ENCODE peak calls at places on chromosome 12, in five cellular contexts. One of them, this sample, is unnamed. For H3K9me3, the result is how much of the 10 kb centered on the place peaks cover.

GRCh38 chr12:50074936-50075807 is 10.0 kb upstream of the SMARCD1 start:
- DNase-seq in effector memory CD4-positive, alpha-beta T cell: peak
- DNase-seq in AG04450: no peak
- DNase-seq in adrenal gland: peak
- DNase-seq in SJCRH30: peak
- DNase-seq in this sample: peak

GRCh38 chr12:54200412-54200811 is 11.6 kb upstream of the SMUG1 start:
- DNase-seq in SJCRH30: no peak
- DNase-seq in adrenal gland: no peak
- DNase-seq in AG04450: no peak
- DNase-seq in effector memory CD4-positive, alpha-beta T cell: no peak
- DNase-seq in this sample: no peak

GRCh38 chr12:1873531-1874149 is 44.8 kb downstream of the CACNA2D4 start:
- DNase-seq in effector memory CD4-positive, alpha-beta T cell: no peak
- DNase-seq in adrenal gland: no peak
- DNase-seq in AG04450: no peak
- DNase-seq in SJCRH30: no peak
- DNase-seq in this sample: no peak

GRCh38 chr12:8088574-8088973 is 6.5 kb downstream of the NECAP1 start:
- DNase-seq in effector memory CD4-positive, alpha-beta T cell: peak
- DNase-seq in SJCRH30: no peak
- DNase-seq in adrenal gland: no peak
- DNase-seq in AG04450: no peak
- DNase-seq in this sample: no peak

GRCh38 chr12:52260351-52261210 is 13.9 kb upstream of the KRT86 start:
- DNase-seq in adrenal gland: no peak
- DNase-seq in effector memory CD4-positive, alpha-beta T cell: no peak
- DNase-seq in SJCRH30: peak
- DNase-seq in AG04450: peak
- DNase-seq in this sample: no peak

GRCh38 chr12:113277511-113277910 is 56.2 kb downstream of the TPCN1 start:
- DNase-seq in AG04450: no peak
- DNase-seq in effector memory CD4-positive, alpha-beta T cell: no peak
- DNase-seq in SJCRH30: no peak
- DNase-seq in adrenal gland: no peak
- DNase-seq in this sample: no peak

GRCh38 chr12:43882578-43883178 is 46.8 kb downstream of the TMEM117 start:
- DNase-seq in SJCRH30: peak
- DNase-seq in adrenal gland: no peak
- DNase-seq in effector memory CD4-positive, alpha-beta T cell: peak
- DNase-seq in AG04450: peak
- DNase-seq in this sample: no peak

GRCh38 chr12:122976648-122976975 is 1.6 kb downstream of the OGFOD2 start:
- DNase-seq in SJCRH30: no peak
- DNase-seq in effector memory CD4-positive, alpha-beta T cell: no peak
- DNase-seq in AG04450: no peak
- DNase-seq in adrenal gland: peak
- DNase-seq in this sample: no peak

GRCh38 chr12:25384954-25385216 is 134.2 kb upstream of the KRAS start:
- DNase-seq in effector memory CD4-positive, alpha-beta T cell: no peak
- DNase-seq in adrenal gland: no peak
- DNase-seq in SJCRH30: no peak
- DNase-seq in AG04450: no peak
- DNase-seq in this sample: no peak

GRCh38 chr12:51970904-51971646 is 19.6 kb downstream of the ACVR1B start:
- DNase-seq in adrenal gland: no peak
- DNase-seq in effector memory CD4-positive, alpha-beta T cell: peak
- DNase-seq in SJCRH30: no peak
- DNase-seq in AG04450: no peak
- DNase-seq in this sample: peak

GRCh38 chr12:58359084-58359483 is 417.7 kb downstream of the ATP23 start:
- DNase-seq in adrenal gland: no peak
- DNase-seq in AG04450: no peak
- DNase-seq in effector memory CD4-positive, alpha-beta T cell: no peak
- DNase-seq in SJCRH30: no peak
- DNase-seq in this sample: no peak

GRCh38 chr12:124617615-124618014 is 50.2 kb upstream of the NCOR2 start:
- DNase-seq in adrenal gland: peak
- DNase-seq in SJCRH30: no peak
- DNase-seq in AG04450: no peak
- DNase-seq in effector memory CD4-positive, alpha-beta T cell: no peak
- DNase-seq in this sample: no peak

GRCh38 chr12:114213055-114213561 is 192.8 kb downstream of the TBX5 start:
- DNase-seq in effector memory CD4-positive, alpha-beta T cell: no peak
- DNase-seq in AG04450: no peak
- DNase-seq in SJCRH30: no peak
- DNase-seq in adrenal gland: no peak
- DNase-seq in this sample: no peak

GRCh38 chr12:117980621-117981020 is 11.8 kb upstream of the KSR2 start:
- DNase-seq in SJCRH30: no peak
- DNase-seq in AG04450: no peak
- DNase-seq in effector memory CD4-positive, alpha-beta T cell: no peak
- DNase-seq in adrenal gland: no peak
- DNase-seq in this sample: no peak

GRCh38 chr12:125890983-125891382 is 825.7 kb downstream of the AACS start:
- DNase-seq in SJCRH30: peak
- DNase-seq in effector memory CD4-positive, alpha-beta T cell: no peak
- DNase-seq in adrenal gland: no peak
- DNase-seq in AG04450: no peak
- DNase-seq in this sample: no peak

GRCh38 chr12:131618303-131618658 is 92.6 kb upstream of the SFSWAP start:
- DNase-seq in AG04450: no peak
- DNase-seq in SJCRH30: no peak
- DNase-seq in effector memory CD4-positive, alpha-beta T cell: no peak
- DNase-seq in adrenal gland: no peak
- DNase-seq in this sample: no peak

GRCh38 chr12:52044284-52044983 is 6.8 kb upstream of the NR4A1 start:
- DNase-seq in adrenal gland: peak
- DNase-seq in effector memory CD4-positive, alpha-beta T cell: no peak
- DNase-seq in AG04450: no peak
- DNase-seq in SJCRH30: no peak
- DNase-seq in this sample: no peak

GRCh38 chr12:1099158-1099557 is 108.1 kb downstream of the ERC1 start:
- DNase-seq in effector memory CD4-positive, alpha-beta T cell: no peak
- DNase-seq in AG04450: no peak
- DNase-seq in adrenal gland: no peak
- DNase-seq in SJCRH30: no peak
- DNase-seq in this sample: no peak

GRCh38 chr12:133124674-133125073 is 5.4 kb downstream of the ZNF891 start:
- DNase-seq in AG04450: no peak
- DNase-seq in SJCRH30: no peak
- DNase-seq in adrenal gland: no peak
- DNase-seq in effector memory CD4-positive, alpha-beta T cell: no peak
- DNase-seq in this sample: no peak

DNA sequence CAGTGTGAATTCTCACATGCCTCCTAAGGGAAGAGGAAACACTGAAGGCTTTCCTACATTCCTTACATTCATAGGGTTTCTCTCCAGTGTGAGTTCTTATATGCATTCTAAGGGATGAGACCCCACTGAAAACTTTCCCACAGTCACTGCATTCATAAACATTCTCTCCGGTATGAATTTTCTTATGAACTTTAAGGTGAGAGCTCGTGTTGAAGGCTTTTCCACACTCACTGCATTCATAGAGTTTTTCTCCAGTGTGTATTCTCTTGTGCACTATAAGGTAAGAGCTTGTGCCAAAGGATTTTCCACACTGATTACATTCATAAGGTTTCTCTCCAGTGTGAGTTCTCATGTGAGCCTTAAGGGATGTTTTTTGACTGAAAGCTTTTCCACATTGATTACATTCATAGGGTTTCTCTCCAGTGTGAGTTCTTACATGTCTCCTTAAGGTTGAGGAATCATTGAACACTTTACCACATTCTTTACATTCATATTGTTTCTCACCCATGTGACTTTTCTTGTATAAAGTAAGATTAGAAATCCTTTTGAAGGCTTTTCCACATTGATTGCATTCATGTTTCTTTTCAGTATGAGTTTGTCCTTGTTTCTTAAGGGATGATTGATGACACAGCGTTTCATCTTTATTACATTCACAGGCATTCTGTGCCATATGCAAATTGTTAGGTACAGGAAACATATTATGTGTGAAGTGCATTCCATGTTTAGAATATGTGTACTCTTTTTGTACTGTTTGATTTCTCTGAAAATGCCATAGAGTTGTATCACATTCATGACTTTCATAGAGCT is 9.5 kb downstream of the ZNF891 start:
- DNase-seq in effector memory CD4-positive, alpha-beta T cell: no peak
- DNase-seq in AG04450: no peak
- DNase-seq in adrenal gland: no peak
- DNase-seq in SJCRH30: no peak
- DNase-seq in this sample: no peak
- H3K9me3 ChIP-seq in effector memory CD4-positive, alpha-beta T cell: half or more
- H3K9me3 ChIP-seq in AG04450: under half
- H3K9me3 ChIP-seq in adrenal gland: half or more
- H3K9me3 ChIP-seq in SJCRH30: half or more
- H3K9me3 ChIP-seq in this sample: half or more

GRCh38 chr12:4448943-4449861 is 3.6 kb upstream of the FGF6 start:
- DNase-seq in AG04450: no peak
- DNase-seq in adrenal gland: no peak
- DNase-seq in effector memory CD4-positive, alpha-beta T cell: no peak
- DNase-seq in SJCRH30: no peak
- DNase-seq in this sample: no peak

GRCh38 chr12:4448376-4448775 is 2.8 kb upstream of the FGF6 start:
- DNase-seq in effector memory CD4-positive, alpha-beta T cell: no peak
- DNase-seq in adrenal gland: no peak
- DNase-seq in SJCRH30: no peak
- DNase-seq in AG04450: no peak
- DNase-seq in this sample: no peak

GRCh38 chr12:4451694-4452093 is 6.1 kb upstream of the FGF6 start:
- DNase-seq in AG04450: no peak
- DNase-seq in adrenal gland: no peak
- DNase-seq in SJCRH30: no peak
- DNase-seq in effector memory CD4-positive, alpha-beta T cell: no peak
- DNase-seq in this sample: no peak

GRCh38 chr12:4450551-4451112 is 5.0 kb upstream of the FGF6 start:
- DNase-seq in AG04450: no peak
- DNase-seq in SJCRH30: peak
- DNase-seq in effector memory CD4-positive, alpha-beta T cell: no peak
- DNase-seq in adrenal gland: no peak
- DNase-seq in this sample: no peak

DNA sequence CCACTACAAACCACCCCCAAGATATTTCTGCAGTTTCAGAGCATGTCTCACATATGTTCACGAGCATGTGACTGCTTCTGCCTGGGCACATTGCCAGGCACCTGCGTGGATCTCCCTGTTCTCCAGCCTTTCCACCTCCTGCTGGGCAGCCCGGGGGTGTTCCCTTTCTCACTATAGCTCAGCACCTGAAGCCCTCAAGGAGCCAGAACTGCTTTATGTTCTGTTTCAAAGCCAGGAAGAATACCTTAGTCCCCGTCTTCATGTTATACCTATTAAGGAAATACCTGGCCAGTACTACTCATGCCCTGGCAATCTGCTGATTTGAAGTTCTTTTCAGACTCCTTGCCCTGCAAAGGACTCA is 4.2 kb upstream of the FGF6 start:
- DNase-seq in SJCRH30: peak
- DNase-seq in effector memory CD4-positive, alpha-beta T cell: no peak
- DNase-seq in AG04450: no peak
- DNase-seq in adrenal gland: no peak
- DNase-seq in this sample: no peak
- H3K9me3 ChIP-seq in SJCRH30: under half
- H3K9me3 ChIP-seq in effector memory CD4-positive, alpha-beta T cell: under half
- H3K9me3 ChIP-seq in AG04450: under half
- H3K9me3 ChIP-seq in adrenal gland: under half
- H3K9me3 ChIP-seq in this sample: under half

DNA sequence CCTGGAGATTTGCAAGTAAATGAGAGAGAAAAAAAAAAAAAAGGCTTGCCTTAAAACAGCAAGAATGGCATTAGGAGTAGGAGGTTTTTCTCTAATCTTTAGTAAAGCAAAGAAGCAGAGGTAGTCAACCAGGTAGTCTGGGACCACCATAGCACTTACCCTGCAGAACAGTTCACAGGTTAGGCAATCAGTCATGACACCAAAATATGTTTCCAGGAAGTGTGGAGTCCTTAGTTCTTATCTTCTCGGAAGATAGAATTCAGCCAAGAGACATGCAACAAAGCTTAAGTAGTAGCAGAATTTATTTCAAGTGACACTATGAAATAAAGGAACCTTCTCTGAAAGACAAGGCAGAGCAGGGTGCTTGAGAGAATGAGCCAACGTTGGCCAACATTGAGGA is 295.8 kb downstream of the IPO8 start:
- DNase-seq in effector memory CD4-positive, alpha-beta T cell: no peak
- DNase-seq in SJCRH30: no peak
- DNase-seq in adrenal gland: no peak
- DNase-seq in AG04450: no peak
- DNase-seq in this sample: no peak
- H3K9me3 ChIP-seq in effector memory CD4-positive, alpha-beta T cell: under half
- H3K9me3 ChIP-seq in SJCRH30: under half
- H3K9me3 ChIP-seq in adrenal gland: under half
- H3K9me3 ChIP-seq in AG04450: under half
- H3K9me3 ChIP-seq in this sample: under half

GRCh38 chr12:93875157-93875556 is 198.0 kb downstream of the CRADD start:
- DNase-seq in adrenal gland: no peak
- DNase-seq in SJCRH30: no peak
- DNase-seq in AG04450: no peak
- DNase-seq in effector memory CD4-positive, alpha-beta T cell: no peak
- DNase-seq in this sample: no peak

GRCh38 chr12:93868771-93869170 is 191.6 kb downstream of the CRADD start:
- DNase-seq in adrenal gland: no peak
- DNase-seq in AG04450: no peak
- DNase-seq in SJCRH30: no peak
- DNase-seq in effector memory CD4-positive, alpha-beta T cell: no peak
- DNase-seq in this sample: no peak

GRCh38 chr12:93873561-93873960 is 196.4 kb downstream of the CRADD start:
- DNase-seq in SJCRH30: no peak
- DNase-seq in adrenal gland: no peak
- DNase-seq in effector memory CD4-positive, alpha-beta T cell: no peak
- DNase-seq in AG04450: no peak
- DNase-seq in this sample: no peak

GRCh38 chr12:93865751-93866150 is 188.6 kb downstream of the CRADD start:
- DNase-seq in SJCRH30: no peak
- DNase-seq in effector memory CD4-positive, alpha-beta T cell: no peak
- DNase-seq in AG04450: no peak
- DNase-seq in adrenal gland: no peak
- DNase-seq in this sample: no peak

DNA sequence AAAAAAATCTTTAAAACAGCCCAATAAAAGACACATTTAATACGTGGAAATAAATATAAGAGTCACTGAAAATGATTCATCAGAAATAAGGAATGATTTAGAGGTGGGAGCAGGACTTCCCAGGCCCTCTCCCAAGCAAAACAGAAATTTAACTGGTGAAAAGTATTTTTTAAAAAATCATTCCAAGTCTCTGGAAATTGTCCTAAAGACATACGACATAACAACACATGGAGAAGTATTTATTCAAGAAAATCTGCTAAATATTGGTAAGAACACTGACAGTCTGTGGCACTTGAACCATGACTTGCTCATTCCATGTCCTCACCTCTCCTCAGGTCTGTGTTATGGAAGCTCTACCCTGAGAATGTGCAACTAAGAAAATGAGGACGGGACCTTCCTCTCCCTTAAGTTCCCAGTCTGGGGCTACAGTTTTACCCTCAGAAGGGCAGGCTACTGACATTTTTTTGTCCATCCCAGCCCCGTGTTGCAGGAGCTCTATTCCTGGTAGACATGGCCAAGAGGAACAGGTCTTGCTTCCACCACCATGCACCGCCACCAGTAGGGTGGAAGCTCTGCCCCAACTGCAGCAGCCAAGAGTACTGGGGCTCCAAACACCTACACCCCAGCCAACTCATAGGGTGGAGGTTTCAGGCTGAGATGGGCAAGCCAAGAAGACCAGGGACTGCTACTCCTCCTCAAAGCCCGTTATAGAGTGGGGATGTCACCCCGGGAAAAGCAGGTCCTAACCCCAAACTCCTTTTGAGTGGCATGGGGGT is 193.0 kb downstream of the CRADD start:
- DNase-seq in adrenal gland: no peak
- DNase-seq in SJCRH30: no peak
- DNase-seq in effector memory CD4-positive, alpha-beta T cell: no peak
- DNase-seq in AG04450: no peak
- DNase-seq in this sample: no peak
- H3K9me3 ChIP-seq in adrenal gland: under half
- H3K9me3 ChIP-seq in SJCRH30: under half
- H3K9me3 ChIP-seq in effector memory CD4-positive, alpha-beta T cell: under half
- H3K9me3 ChIP-seq in AG04450: under half
- H3K9me3 ChIP-seq in this sample: under half